ENCODE peak calls at places on chromosomes 11 and 22, in eight cellular contexts. B, L, W, J, V, F, Q and T are unnamed samples.
A peak's percentile ranks its signal among the peaks of the same experiment; 100 is the strongest.

GRCh38 chr11:119501777-119502405 is 78.9 kb upstream of the THY1 start:
- DNase-seq in F (no peak), W (no peak), Q (no peak), L (no peak), J (no peak), B (no peak), V (no peak), T (no peak)

GRCh38 chr11:8826145-8826786 is 84.7 kb upstream of the AKIP1 start:
- DNase-seq in W (no peak), L (peak; percentile 45), Q (peak; percentile 36), F (peak; percentile 60), B (no peak), J (peak; percentile 70), V (peak; percentile 95), T (peak; percentile 67)

GRCh38 chr11:46200537-46201281 is 76.8 kb upstream of the CREB3L1 start:
- DNase-seq in F (no peak), L (no peak), Q (peak; percentile 61), V (no peak), W (no peak), B (no peak), J (peak; percentile 83), T (peak; percentile 50)

GRCh38 chr22:26380072-26380471 is 49.0 kb upstream of the ASPHD2 start:
- DNase-seq in Q (no peak), B (no peak), F (no peak), L (no peak), W (no peak), J (no peak), V (no peak), T (no peak)

GRCh38 chr11:9765320-9766101 is 101.6 kb downstream of the SWAP70 start:
- DNase-seq in J (peak; percentile 57), B (no peak), Q (no peak), F (peak; percentile 91), W (no peak), L (no peak), V (peak; percentile 97), T (peak; percentile 83)

GRCh38 chr11:838441-839279 is 3.7 kb downstream of the POLR2L start:
- DNase-seq in J (peak; percentile 59), F (no peak), W (no peak), V (no peak), B (peak; percentile 56), Q (no peak), L (peak; percentile 77), T (peak; percentile 94)

GRCh38 chr11:34161812-34162506 is 56.5 kb downstream of the NAT10 start:
- DNase-seq in J (peak; percentile 32), F (no peak), V (peak; percentile 76), B (no peak), L (peak; percentile 61), Q (peak; percentile 65), W (no peak), T (peak; percentile 88)

GRCh38 chr22:19085233-19086043 is 36.8 kb downstream of the DGCR2 start:
- DNase-seq in J (peak; percentile 56), Q (peak; percentile 51), L (peak; percentile 71), B (peak; percentile 31), F (peak; percentile 51), W (peak; percentile 87), V (peak; percentile 60), T (peak; percentile 93)

GRCh38 chr11:27319065-27319464 is 44.0 kb downstream of the CCDC34 start:
- DNase-seq in V (peak; percentile 64), B (peak; percentile 58), W (no peak), L (no peak), F (no peak), Q (peak; percentile 50), J (peak; percentile 86), T (peak; percentile 66)

GRCh38 chr22:36823177-36823839 is 6.5 kb upstream of the PVALB start:
- DNase-seq in J (peak; percentile 21), Q (no peak), V (peak; percentile 97), B (no peak), W (no peak), L (no peak), F (no peak), T (no peak)

GRCh38 chr22:36258750-36259619 is 6.1 kb downstream of the APOL1 start:
- DNase-seq in L (peak; percentile 70), Q (no peak), J (no peak), V (peak; percentile 84), B (no peak), W (no peak), F (peak; percentile 63), T (no peak)

GRCh38 chr11:130223291-130223971 is 63.8 kb downstream of the ST14 start:
- DNase-seq in J (no peak), B (no peak), F (no peak), V (no peak), L (no peak), Q (peak; percentile 27), W (no peak), T (peak; percentile 66)

GRCh38 chr22:41286639-41287091 is 678 bp upstream of the RANGAP1 start:
- DNase-seq in W (peak; percentile 82), Q (no peak), L (peak; percentile 56), F (peak; percentile 33), J (peak; percentile 61), B (no peak), V (no peak), T (peak; percentile 53)

GRCh38 chr11:20026629-20027545 is 133.4 kb downstream of the DBX1 start:
- DNase-seq in B (no peak), V (peak; percentile 95), W (no peak), Q (peak; percentile 84), L (no peak), J (no peak), F (no peak), T (no peak)

GRCh38 chr22:19121631-19122142 is 525 bp downstream of the DGCR2 start:
- DNase-seq in V (peak; percentile 59), W (peak; percentile 80), L (peak; percentile 88), F (peak; percentile 32), Q (peak; percentile 22), J (peak; percentile 68), B (peak; percentile 15), T (peak; percentile 94)

GRCh38 chr22:45852826-45853225 is 124.1 kb downstream of the WNT7B start:
- DNase-seq in V (no peak), J (no peak), Q (no peak), F (peak; percentile 14), W (no peak), B (no peak), L (no peak), T (no peak)

GRCh38 chr22:46617250-46618103 is 2.7 kb upstream of the GRAMD4 start:
- DNase-seq in W (no peak), Q (no peak), J (peak; percentile 46), F (no peak), V (no peak), L (no peak), B (no peak), T (peak; percentile 91)

GRCh38 chr11:63508009-63508408 is 2.1 kb downstream of the LGALS12 start:
- DNase-seq in L (peak; percentile 82), J (peak; percentile 14), F (no peak), Q (peak; percentile 51), V (peak; percentile 96), B (peak; percentile 54), W (peak; percentile 71), T (no peak)

GRCh38 chr11:100777118-100777517 is 90.0 kb downstream of the ARHGAP42 start:
- DNase-seq in B (peak; percentile 51), V (peak; percentile 31), Q (peak; percentile 99), L (no peak), W (no peak), F (no peak), J (no peak), T (no peak)

GRCh38 chr11:113045146-113045545 is 83.9 kb downstream of the NCAM1 start:
- DNase-seq in B (no peak), Q (no peak), W (no peak), J (no peak), F (no peak), L (peak; percentile 2), V (peak; percentile 32), T (no peak)

GRCh38 chr22:38132136-38132535 is 21.7 kb upstream of the BAIAP2L2 start:
- DNase-seq in F (no peak), W (no peak), L (no peak), J (no peak), V (no peak), B (no peak), Q (no peak), T (peak; percentile 69)

GRCh38 chr11:55726715-55727324 is 46.4 kb upstream of the OR5D13 start:
- DNase-seq in B (no peak), W (peak; percentile 62), J (no peak), F (no peak), Q (peak; percentile 14), L (peak; percentile 23), V (peak; percentile 7), T (no peak)

GRCh38 chr22:24440718-24441405 is 13.5 kb downstream of the ADORA2A start:
- DNase-seq in Q (no peak), F (no peak), L (no peak), V (no peak), J (no peak), B (no peak), W (no peak), T (peak; percentile 79)

GRCh38 chr11:115629456-115630015 is 125.3 kb upstream of the CADM1 start:
- DNase-seq in V (no peak), W (no peak), B (no peak), L (no peak), J (no peak), F (no peak), Q (no peak), T (no peak)
- H3K4me2 ChIP-seq in V (no peak overlapping the region), W (no peak overlapping the region), B (no peak overlapping the region), L (no peak overlapping the region), J (no peak overlapping the region), F (no peak overlapping the region), Q (no peak overlapping the region), T (no peak overlapping the region)

DNA sequence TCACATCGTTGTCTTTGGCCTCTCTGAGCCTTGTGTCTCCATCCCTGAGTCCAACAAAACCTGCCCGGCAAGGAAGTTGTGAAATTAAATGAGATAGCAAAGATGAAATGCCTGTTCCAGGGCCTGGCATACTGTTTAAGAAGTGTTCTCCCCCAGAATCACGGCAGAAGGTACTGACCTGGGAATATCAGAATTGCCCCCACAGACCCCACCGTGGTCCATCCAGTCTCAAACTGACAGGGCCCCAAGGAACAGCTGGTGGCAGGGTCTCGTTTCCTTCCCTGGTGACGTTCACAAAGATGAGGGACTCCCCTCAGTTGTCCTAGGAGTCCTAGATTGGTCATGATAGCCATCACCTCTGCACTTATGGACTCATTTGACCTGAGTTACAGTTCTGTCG is 1.8 kb downstream of the PRDM11 start:
- DNase-seq in F (no peak), B (no peak), J (no peak), V (no peak), L (no peak), W (no peak), Q (no peak), T (peak; percentile 73)
- H3K4me2 ChIP-seq in F (no peak overlapping the region), B (peak overlapping the region; percentile 95), J (no peak overlapping the region), V (no peak overlapping the region), L (no peak overlapping the region), W (peak overlapping the region; percentile 99), Q (peak overlapping the region; percentile 100), T (no peak overlapping the region)

GRCh38 chr11:88555018-88555828 is 217.7 kb upstream of the CTSC start:
- DNase-seq in F (peak; percentile 99), L (no peak), W (no peak), V (peak; percentile 22), Q (peak; percentile 100), J (peak; percentile 99), B (peak; percentile 34), T (peak; percentile 48)
- H3K4me2 ChIP-seq in F (peak overlapping the region; percentile 69), L (no peak overlapping the region), W (no peak overlapping the region), V (no peak overlapping the region), Q (peak overlapping the region; percentile 75), J (peak overlapping the region; percentile 72), B (peak overlapping the region; percentile 66), T (peak overlapping the region; percentile 68)

DNA sequence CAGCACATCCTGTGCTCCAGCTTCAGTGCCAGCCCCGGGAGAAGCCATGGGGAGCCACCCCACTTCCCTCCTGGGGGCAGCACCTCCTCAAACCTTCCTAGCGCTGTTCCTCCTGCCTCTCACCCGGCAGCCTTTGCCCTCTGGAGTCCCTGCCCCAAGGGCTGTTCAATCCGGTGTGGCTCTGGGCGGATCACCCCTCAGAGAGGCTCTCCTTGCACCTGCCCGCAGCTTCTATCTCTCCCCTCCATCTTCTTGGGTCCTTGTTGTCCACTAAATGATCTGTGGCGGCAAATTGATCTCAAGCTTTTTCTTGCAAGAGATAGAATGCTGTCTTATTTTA is 18.1 kb upstream of the CDKN1C start:
- DNase-seq in L (no peak), J (no peak), F (no peak), B (no peak), W (no peak), V (no peak), Q (no peak), T (no peak)
- H3K4me2 ChIP-seq in L (no peak overlapping the region), J (no peak overlapping the region), F (no peak overlapping the region), B (peak overlapping the region; percentile 98), W (no peak overlapping the region), V (no peak overlapping the region), Q (no peak overlapping the region), T (no peak overlapping the region)